ENCODE peak calls at places on chromosomes 5 and 9, in five cellular contexts. E is IMR-90, T is neuronal stem cell, B is mesendoderm, N is H9. S is an unnamed sample.

GRCh38 chr5:132389453-132390286 is 20.2 kb downstream of the SLC22A5 start:
- DNase-seq in B (peak), T (no peak), E (peak), N (no peak), S (peak)

GRCh38 chr5:138601444-138601843 is 26.2 kb upstream of the HSPA9 start:
- DNase-seq in N (no peak), B (no peak), T (no peak), E (peak), S (peak)

GRCh38 chr9:23081377-23081776 is 634.8 kb downstream of the DMRTA1 start:
- DNase-seq in N (no peak), T (no peak), B (no peak), E (no peak), S (no peak)

GRCh38 chr5:124981901-124982300 is 235.5 kb upstream of the ZNF608 start:
- DNase-seq in T (no peak), E (no peak), N (no peak), B (no peak), S (no peak)

GRCh38 chr5:758698-759053 is 25.9 kb downstream of the ZDHHC11B start:
- DNase-seq in T (no peak), E (no peak), B (no peak), N (no peak), S (no peak)

GRCh38 chr5:43288269-43288831 is 24.9 kb downstream of the HMGCS1 start:
- DNase-seq in N (no peak), B (no peak), E (no peak), T (no peak), S (no peak)

GRCh38 chr5:10199700-10200099 is 50.0 kb downstream of the ATPSCKMT start:
- DNase-seq in T (no peak), N (no peak), B (no peak), E (no peak), S (no peak)

GRCh38 chr5:53792338-53792737 is 231.9 kb downstream of the NDUFS4 start:
- DNase-seq in E (no peak), N (no peak), B (no peak), T (no peak), S (no peak)

GRCh38 chr9:37747271-37747753 is 6.3 kb upstream of the TRMT10B start:
- DNase-seq in B (peak), T (peak), E (peak), N (peak), S (peak)

GRCh38 chr9:133862585-133863041 is 124.5 kb upstream of the SARDH start:
- DNase-seq in N (no peak), E (no peak), B (no peak), T (no peak), S (no peak)

GRCh38 chr5:27748847-27749246 is 710.5 kb upstream of the CDH9 start:
- DNase-seq in N (no peak), E (no peak), B (no peak), T (no peak), S (peak)

GRCh38 chr5:151574597-151574996 is 16.5 kb downstream of the FAT2 start:
- DNase-seq in N (no peak), B (no peak), T (no peak), E (no peak), S (no peak)

GRCh38 chr9:89382026-89382986 is 64.0 kb downstream of the SECISBP2 start:
- DNase-seq in B (no peak), T (no peak), N (no peak), E (no peak), S (no peak)

GRCh38 chr5:179310439-179311090 is 34.7 kb downstream of the ADAMTS2 start:
- DNase-seq in E (no peak), B (no peak), T (no peak), N (no peak), S (no peak)

GRCh38 chr9:83630938-83631457 is 8.1 kb downstream of the IDNK start:
- DNase-seq in E (peak), T (peak), N (peak), B (peak), S (no peak)

GRCh38 chr9:136805207-136805740 is 2.5 kb upstream of the RABL6 start:
- DNase-seq in T (no peak), E (no peak), N (no peak), B (no peak), S (no peak)

GRCh38 chr9:136806067-136806466 is 1.7 kb upstream of the RABL6 start:
- DNase-seq in T (no peak), E (no peak), B (no peak), N (no peak), S (no peak)

GRCh38 chr9:136808075-136808780 is 480 bp downstream of the RABL6 start:
- DNase-seq in N (peak), E (no peak), B (no peak), T (no peak), S (peak)

GRCh38 chr9:136807281-136808074 is at the start of gene RABL6:
- DNase-seq in E (peak), B (peak), T (peak), N (peak), S (peak)

GRCh38 chr9:136806631-136807201 is 1.0 kb upstream of the RABL6 start:
- DNase-seq in B (no peak), T (no peak), N (peak), E (no peak), S (no peak)
- H3K4ac ChIP-seq in B (no peak), T (peak), N (no peak), E (peak), S (no peak)

DNA sequence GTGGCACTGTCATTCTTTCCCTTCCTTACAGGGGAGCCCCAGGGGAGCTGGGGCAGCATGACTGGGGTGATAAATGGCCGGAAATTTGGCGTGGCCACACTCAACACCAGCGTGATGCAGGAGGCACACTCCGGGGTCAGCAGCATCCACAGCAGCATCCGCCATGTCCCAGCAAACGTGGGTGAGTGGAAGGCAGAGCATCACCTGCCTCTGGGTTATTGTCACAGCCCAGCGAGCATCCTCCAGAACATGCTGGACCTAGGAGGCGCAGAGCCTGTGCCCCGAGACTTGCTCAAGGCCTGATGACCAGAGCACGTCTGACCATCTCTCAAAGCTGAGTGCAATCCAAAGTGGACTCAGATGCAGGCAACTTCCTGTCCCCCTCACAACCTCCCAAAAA is 22.2 kb upstream of the ASS1 start:
- DNase-seq in T (no peak), B (no peak), E (no peak), N (peak), S (no peak)
- H2BK15ac ChIP-seq in T (no peak), B (no peak), E (no peak), N (no peak), S (peak)

DNA sequence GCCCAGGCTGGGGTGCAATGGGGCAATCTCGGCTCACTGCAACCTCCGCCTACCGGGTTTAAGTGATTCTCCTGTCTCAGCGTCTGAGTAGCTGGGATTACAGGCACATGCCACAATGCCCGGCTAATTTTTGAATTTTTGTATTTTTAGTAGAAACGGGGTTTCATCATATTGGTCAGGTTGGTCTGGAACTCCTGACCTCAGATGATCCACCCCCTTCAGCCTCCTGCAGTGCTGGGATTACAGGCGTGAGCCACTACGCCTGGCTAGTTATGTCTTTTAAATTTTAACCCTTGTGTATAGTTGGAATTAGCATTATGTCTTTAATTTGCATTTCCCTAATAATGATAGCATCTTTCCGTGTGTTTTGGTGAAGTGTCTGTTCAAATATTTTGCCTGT is 11.4 kb downstream of the GPBP1 start:
- DNase-seq in B (no peak), T (no peak), N (no peak), E (no peak), S (no peak)
- H3K4ac ChIP-seq in B (no peak), T (no peak), N (no peak), E (no peak), S (no peak)

DNA sequence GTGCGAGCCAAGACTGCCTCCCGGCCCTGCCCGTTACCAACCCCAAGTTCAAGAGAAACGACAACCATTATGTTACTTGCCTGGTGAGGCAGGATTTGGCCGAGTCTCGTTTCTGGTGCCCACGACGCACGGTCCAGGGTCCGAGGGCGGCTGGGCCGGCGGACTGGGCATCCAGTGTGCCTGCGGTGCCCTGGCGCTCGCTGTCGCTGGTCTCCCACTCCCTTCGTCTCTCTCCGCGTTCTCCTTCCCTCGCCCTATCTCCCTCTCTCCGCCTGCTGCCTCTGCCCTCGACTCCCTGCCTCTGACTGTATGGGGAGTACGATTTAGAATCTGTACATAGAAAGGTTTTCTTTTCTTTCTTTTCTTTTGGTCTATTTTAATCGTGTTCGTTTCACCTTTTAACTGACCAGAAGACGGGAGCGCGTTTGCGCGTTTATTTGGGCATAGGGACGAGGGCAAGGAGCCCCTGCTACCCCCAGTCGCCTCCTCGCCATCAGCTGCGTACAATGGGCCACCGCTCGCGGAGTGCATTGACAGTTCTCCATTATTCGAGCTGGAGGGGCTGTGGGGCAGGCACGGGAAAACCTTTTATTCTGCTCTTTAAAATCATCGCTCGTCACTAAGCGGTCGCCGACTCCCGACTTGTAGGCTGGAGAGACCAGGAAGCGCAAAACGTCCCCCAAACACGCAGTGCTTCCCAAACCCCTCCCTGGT is 475 bp downstream of the NR2F1-AS1 start:
- DNase-seq in B (no peak), T (no peak), N (no peak), E (peak), S (peak)
- H2BK15ac ChIP-seq in B (no peak), T (peak), N (no peak), E (peak), S (peak)

GRCh38 chr5:141758316-141758965 is 76.4 kb upstream of the ARAP3 start:
- DNase-seq in B (peak), N (peak), E (no peak), T (peak), S (no peak)
- H3K4ac ChIP-seq in B (no peak), N (no peak), E (no peak), T (peak), S (no peak)